ENCODE peak calls at places on chromosomes 13 and 19, in five cellular contexts. W is heart left ventricle, U is stomach, V is transverse colon, F is uterus. D is an unnamed sample.

GRCh38 chr19:58108546-58108817 is 10.5 kb upstream of the ZSCAN18 start:
- DNase-seq in W (no peak), U (no peak), V (no peak), F (no peak), D (no peak)

GRCh38 chr13:77916481-77916880 is 2.1 kb downstream of the EDNRB start:
- DNase-seq in W (no peak), U (no peak), V (no peak), F (no peak), D (no peak)

GRCh38 chr19:38047048-38047435 is 140.0 kb downstream of the SIPA1L3 start:
- DNase-seq in W (no peak), U (no peak), V (no peak), F (no peak), D (no peak)

GRCh38 chr13:94813920-94814500 is 101.7 kb upstream of the SOX21 start:
- DNase-seq in W (no peak), U (no peak), V (no peak), F (no peak), D (no peak)

GRCh38 chr13:23504188-23504587 is 66.0 kb upstream of the TNFRSF19 start:
- DNase-seq in W (no peak), U (no peak), V (no peak), F (no peak), D (no peak)

GRCh38 chr19:30318261-30318660 is 53.9 kb upstream of the ZNF536 start:
- DNase-seq in W (no peak), U (no peak), V (no peak), F (no peak), D (no peak)

GRCh38 chr19:2543463-2544442 is 67.8 kb downstream of the GADD45B start:
- DNase-seq in W (peak; percentile 93), U (peak; percentile 91), V (peak; percentile 90), F (peak; percentile 93), D (peak; percentile 93)

GRCh38 chr13:106599875-106600797 is 32.2 kb upstream of the ARGLU1 start:
- DNase-seq in W (peak; percentile 39), U (no peak), V (no peak), F (no peak), D (no peak)

GRCh38 chr13:29487466-29488454 is 107.7 kb downstream of the SLC7A1 start:
- DNase-seq in W (no peak), U (no peak), V (no peak), F (no peak), D (no peak)

GRCh38 chr19:3544742-3545668 is 6.0 kb downstream of the TEKTIP1 start:
- DNase-seq in W (peak; percentile 62), U (peak; percentile 82), V (peak; percentile 80), F (peak; percentile 61), D (peak; percentile 65)

GRCh38 chr19:1245468-1245867 is 2.9 kb upstream of the MIDN start:
- DNase-seq in W (peak; percentile 46), U (no peak), V (no peak), F (no peak), D (peak; percentile 74)

GRCh38 chr19:1241417-1242095 is at the start of gene ATP5F1D:
- DNase-seq in W (peak; percentile 95), U (peak; percentile 96), V (peak; percentile 96), F (peak; percentile 93), D (peak; percentile 93)

GRCh38 chr19:1244693-1245451 is 3.3 kb downstream of the ATP5F1D start:
- DNase-seq in W (peak; percentile 80), U (peak; percentile 88), V (peak; percentile 85), F (peak; percentile 57), D (peak; percentile 60)

GRCh38 chr19:1245884-1246816 is 2.2 kb upstream of the MIDN start:
- DNase-seq in W (peak; percentile 82), U (peak; percentile 69), V (peak; percentile 88), F (peak; percentile 68), D (peak; percentile 100)

DNA sequence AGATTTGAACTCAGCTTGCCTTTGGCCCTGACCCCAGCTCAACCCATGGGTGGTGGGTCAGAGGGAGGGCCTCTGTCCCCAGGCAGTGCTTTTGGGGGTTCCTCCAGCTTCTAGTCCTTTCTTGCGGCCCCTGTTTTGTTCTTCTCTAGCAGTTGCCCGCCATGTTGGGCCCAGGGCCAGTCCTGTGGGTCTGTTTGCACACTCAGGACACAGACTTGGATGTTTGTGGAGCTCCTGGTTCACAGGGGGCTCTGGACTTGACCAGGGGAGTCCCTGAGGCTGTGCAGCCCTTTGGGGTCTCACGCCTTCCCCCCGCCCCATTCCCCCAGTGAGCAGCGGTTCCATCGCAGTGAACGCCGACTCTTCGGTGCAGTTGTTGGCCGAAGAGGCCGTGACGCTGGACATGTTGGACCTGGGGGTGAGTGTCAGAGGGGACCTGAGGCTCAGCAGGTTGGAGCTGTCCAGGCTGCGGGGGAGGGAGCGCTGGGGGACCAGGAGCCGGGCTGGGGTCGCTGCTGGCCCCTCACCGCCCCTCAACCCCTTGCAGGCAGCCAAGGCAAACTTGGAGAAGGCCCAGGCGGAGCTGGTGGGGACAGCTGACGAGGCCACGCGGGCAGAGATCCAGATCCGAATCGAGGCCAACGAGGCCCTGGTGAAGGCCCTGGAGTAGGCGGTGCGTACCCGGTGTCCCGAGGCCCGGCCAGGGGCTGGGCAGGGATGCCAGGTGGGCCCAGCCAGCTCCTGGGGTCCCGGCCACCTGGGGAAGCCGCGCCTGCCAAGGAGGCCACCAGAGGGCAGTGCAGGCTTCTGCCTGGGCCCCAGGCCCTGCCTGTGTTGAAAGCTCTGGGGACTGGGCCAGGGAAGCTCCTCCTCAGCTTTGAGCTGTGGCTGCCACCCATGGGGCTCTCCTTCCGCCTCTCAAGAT is 2.5 kb downstream of the ATP5F1D start:
- DNase-seq in W (peak; percentile 90), U (peak; percentile 91), V (peak; percentile 91), F (peak; percentile 90), D (peak; percentile 96)
- H3K4me3 ChIP-seq in W (peak overlapping the region; percentile 26), U (peak overlapping the region; percentile 84), V (peak overlapping the region; percentile 86), F (no peak overlapping the region), D (peak overlapping the region; percentile 82)

GRCh38 chr13:43019811-43020210 is 3.6 kb upstream of the DNAJC15 start:
- DNase-seq in W (no peak), U (no peak), V (no peak), F (no peak), D (no peak)

GRCh38 chr13:43021926-43022670 is 1.3 kb upstream of the DNAJC15 start:
- DNase-seq in W (no peak), U (no peak), V (no peak), F (peak; percentile 50), D (no peak)

GRCh38 chr13:43026262-43026661 is 2.9 kb downstream of the DNAJC15 start:
- DNase-seq in W (no peak), U (no peak), V (no peak), F (no peak), D (no peak)

GRCh38 chr13:43020794-43021193 is 2.6 kb upstream of the DNAJC15 start:
- DNase-seq in W (no peak), U (no peak), V (no peak), F (no peak), D (no peak)

GRCh38 chr13:43023244-43023931 is at the start of gene DNAJC15:
- DNase-seq in W (peak; percentile 90), U (peak; percentile 78), V (peak; percentile 86), F (peak; percentile 62), D (peak; percentile 72)
- TF ChIP-seq POLR2A in W (no peak), U (no peak), V (peak; percentile 78), F (no peak), D (peak; percentile 44)

GRCh38 chr19:49691243-49692101 is 556 bp downstream of the CPT1C start:
- DNase-seq in W (no peak), U (no peak), V (no peak), F (peak; percentile 64), D (no peak)
- H3K4me3 ChIP-seq in W (peak overlapping the region; percentile 51), U (peak overlapping the region; percentile 57), V (peak overlapping the region; percentile 54), F (peak overlapping the region; percentile 44), D (peak overlapping the region; percentile 57)

DNA sequence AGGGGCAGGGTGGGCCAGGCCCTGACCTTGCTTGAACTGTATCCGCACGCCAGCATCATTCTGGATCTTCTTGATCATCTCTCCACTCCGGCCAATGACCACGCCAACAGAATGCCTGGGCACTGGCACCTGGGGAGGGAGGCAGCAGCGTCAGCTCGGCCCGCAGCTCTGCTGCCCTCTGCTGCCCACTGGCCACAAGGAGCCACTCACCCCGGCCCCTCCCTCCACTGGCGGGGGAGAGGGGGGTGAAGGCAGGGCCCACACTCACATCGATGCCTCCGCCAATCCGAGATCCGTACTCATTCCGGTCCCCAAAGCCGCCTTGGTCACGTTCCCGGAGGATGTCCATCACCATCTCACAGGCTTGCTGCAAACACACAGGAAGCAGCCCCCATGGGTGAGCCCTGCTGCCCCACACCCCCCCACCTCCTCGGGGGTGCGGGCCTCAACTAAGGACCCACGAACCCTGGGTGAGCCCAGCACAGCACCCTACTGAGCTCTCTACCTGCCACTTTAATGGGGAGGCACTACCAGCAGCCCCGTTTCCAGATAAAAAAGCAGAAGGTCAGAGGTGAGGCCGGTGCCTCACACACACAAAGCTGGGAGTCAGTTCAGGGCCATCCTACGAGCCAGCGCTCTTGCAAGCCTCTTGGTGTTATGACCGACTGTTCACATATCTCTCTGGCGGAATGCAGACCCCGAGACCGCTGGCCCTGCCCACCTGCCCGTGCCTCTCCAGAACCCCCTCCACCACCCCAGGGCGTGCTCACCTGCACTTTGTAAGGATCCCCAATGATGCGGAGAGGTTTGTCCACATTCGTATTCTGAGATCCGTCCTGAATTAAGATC is 6.7 kb downstream of the KHSRP start:
- DNase-seq in W (no peak), U (no peak), V (no peak), F (peak; percentile 63), D (no peak)
- TF ChIP-seq POLR2A in W (no peak), U (no peak), V (no peak), F (no peak), D (no peak)

GRCh38 chr19:23764781-23765180 is 6.1 kb upstream of the ZNF681 start:
- DNase-seq in W (no peak), U (no peak), V (no peak), F (no peak), D (no peak)
- H3K4me3 ChIP-seq in W (no peak overlapping the region), U (peak overlapping the region; percentile 68), V (no peak overlapping the region), F (no peak overlapping the region), D (no peak overlapping the region)

GRCh38 chr19:36100476-36100875 is 10.5 kb upstream of the OVOL3 start:
- DNase-seq in W (peak; percentile 71), U (no peak), V (no peak), F (no peak), D (no peak)
- TF ChIP-seq POLR2A in W (no peak), U (no peak), V (no peak), F (no peak), D (no peak)

DNA sequence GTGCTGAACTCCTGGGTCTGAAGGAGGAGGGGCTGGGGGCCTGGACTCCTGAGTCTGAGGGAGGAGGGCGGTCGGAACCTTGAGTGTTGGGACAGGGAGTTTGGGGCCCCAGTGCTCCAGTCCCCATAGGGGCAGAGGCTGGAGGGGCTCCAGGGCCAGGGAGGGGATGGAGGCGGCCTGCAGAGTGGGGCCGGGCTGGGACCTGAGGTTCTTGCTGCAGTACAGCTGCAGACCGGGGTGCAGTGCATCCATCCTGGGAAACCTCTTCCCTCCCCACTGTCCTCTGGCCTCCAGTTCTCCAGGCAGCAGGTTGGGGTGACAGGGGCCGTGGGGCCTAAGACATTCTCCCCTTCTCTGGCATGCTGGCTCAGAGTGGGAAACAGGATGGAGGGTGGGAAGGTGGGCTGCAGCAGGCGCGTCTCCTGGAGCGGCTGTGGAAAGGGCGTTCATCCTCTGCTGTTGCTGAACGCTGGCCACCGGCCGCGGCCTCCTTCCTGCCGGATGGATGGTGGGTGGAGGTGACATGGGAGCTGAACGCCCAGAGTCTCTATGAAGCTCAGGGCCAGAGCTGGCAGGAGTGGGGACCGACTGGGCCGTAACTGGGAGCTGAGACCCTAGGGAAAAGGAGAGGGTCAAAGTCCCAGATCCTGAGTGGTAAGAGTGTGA is 1.6 kb downstream of the BRSK1 start:
- DNase-seq in W (peak; percentile 51), U (no peak), V (no peak), F (no peak), D (no peak)
- H3K4me3 ChIP-seq in W (peak overlapping the region; percentile 18), U (peak overlapping the region; percentile 47), V (peak overlapping the region; percentile 58), F (no peak overlapping the region), D (no peak overlapping the region)